ENCODE peak calls at places on chromosomes 2 and 18, in eight cellular contexts. N, H, Y, T, I, G, V and A are unnamed samples.

GRCh38 chr2:133497261-133497893 is 70.9 kb downstream of the NCKAP5 start:
- DNase-seq in N (no peak), T (no peak), G (no peak), V (no peak), H (no peak), I (no peak), Y (peak), A (no peak)

GRCh38 chr2:217451634-217452033 is 551.2 kb downstream of the TNS1 start:
- DNase-seq in T (peak), I (peak), G (no peak), Y (peak), V (no peak), N (no peak), H (no peak), A (no peak)

GRCh38 chr2:16429002-16429401 is 236.6 kb downstream of the CYRIA start:
- DNase-seq in V (no peak), I (no peak), T (no peak), Y (no peak), G (no peak), N (no peak), H (no peak), A (no peak)

GRCh38 chr2:9720352-9721093 is 89.7 kb upstream of the YWHAQ start:
- DNase-seq in N (no peak), Y (no peak), G (no peak), T (no peak), I (no peak), H (no peak), V (no peak), A (no peak)

GRCh38 chr2:60552096-60552850 is 1.2 kb downstream of the BCL11A start:
- DNase-seq in Y (no peak), H (peak), N (no peak), I (peak), G (peak), T (no peak), V (no peak), A (no peak)

GRCh38 chr2:121591199-121591598 is 58.1 kb downstream of the CLASP1 start:
- DNase-seq in Y (no peak), G (no peak), I (no peak), H (no peak), V (no peak), T (no peak), N (no peak), A (no peak)

GRCh38 chr18:76441668-76442412 is 53.2 kb downstream of the ZNF516 start:
- DNase-seq in N (no peak), Y (no peak), V (no peak), I (no peak), G (no peak), T (no peak), H (no peak), A (no peak)

GRCh38 chr2:207869784-207870778 is 100.4 kb upstream of the FZD5 start:
- DNase-seq in V (no peak), Y (peak), G (peak), H (no peak), I (peak), T (peak), N (no peak), A (no peak)

GRCh38 chr18:596288-596881 is 403 bp upstream of the CLUL1 start:
- DNase-seq in V (no peak), T (peak), G (peak), I (peak), N (peak), H (peak), Y (no peak), A (peak)

GRCh38 chr2:182540236-182540635 is 113.4 kb upstream of the PDE1A start:
- DNase-seq in I (no peak), V (no peak), Y (no peak), H (no peak), T (no peak), G (no peak), N (no peak), A (no peak)

GRCh38 chr18:73945130-73945792 is 202.4 kb downstream of the FBXO15 start:
- DNase-seq in N (no peak), Y (peak), T (no peak), V (no peak), H (no peak), I (no peak), G (no peak), A (no peak)

GRCh38 chr18:8616026-8616401 is 6.8 kb downstream of the RAB12 start:
- DNase-seq in I (no peak), V (no peak), H (no peak), N (no peak), T (no peak), Y (no peak), G (no peak), A (no peak)

GRCh38 chr18:23883277-23883790 is 131.2 kb upstream of the TTC39C start:
- DNase-seq in V (no peak), Y (peak), T (no peak), N (no peak), H (no peak), I (no peak), G (no peak), A (no peak)

GRCh38 chr2:188813315-188813714 is 160.9 kb upstream of the COL3A1 start:
- DNase-seq in Y (peak), T (no peak), G (no peak), I (no peak), H (no peak), N (no peak), V (no peak), A (no peak)

GRCh38 chr18:12014521-12014920 is 33.2 kb downstream of the IMPA2 start:
- DNase-seq in T (no peak), H (no peak), V (no peak), N (no peak), Y (no peak), G (no peak), I (no peak), A (no peak)

GRCh38 chr18:54630963-54631362 is 39.9 kb downstream of the DYNAP start:
- DNase-seq in V (no peak), H (no peak), I (no peak), N (no peak), T (no peak), G (no peak), Y (no peak), A (no peak)

GRCh38 chr18:66432636-66433035 is 171.3 kb downstream of the CDH19 start:
- DNase-seq in V (no peak), Y (no peak), G (no peak), N (no peak), I (no peak), T (no peak), H (no peak), A (no peak)

GRCh38 chr18:48032876-48033769 is 102.7 kb upstream of the SMAD2 start:
- DNase-seq in T (peak), Y (peak), V (no peak), I (no peak), N (no peak), G (no peak), H (no peak), A (no peak)

GRCh38 chr2:85954918-85955420 is 66.2 kb upstream of the ST3GAL5 start:
- DNase-seq in N (no peak), V (no peak), G (peak), H (no peak), I (peak), Y (no peak), T (no peak), A (no peak)

GRCh38 chr18:23922939-23923338 is 91.6 kb upstream of the TTC39C start:
- DNase-seq in H (no peak), T (no peak), Y (no peak), N (no peak), V (no peak), G (no peak), I (no peak), A (no peak)

GRCh38 chr2:110748489-110748867 is 16.1 kb downstream of the ACOXL start:
- DNase-seq in G (no peak), Y (peak), I (no peak), N (no peak), V (no peak), T (no peak), H (peak), A (peak)

GRCh38 chr2:46296840-46297545 is at the start of gene EPAS1:
- DNase-seq in T (peak), V (peak), N (no peak), I (peak), Y (peak), H (peak), G (peak), A (peak)

GRCh38 chr2:46296216-46296839 is 879 bp upstream of the EPAS1 start:
- DNase-seq in Y (no peak), H (no peak), G (peak), I (peak), N (no peak), T (peak), V (no peak), A (peak)

GRCh38 chr2:46298522-46299351 is 1.5 kb downstream of the EPAS1 start:
- DNase-seq in Y (peak), V (peak), T (peak), H (no peak), I (peak), G (peak), N (no peak), A (peak)

GRCh38 chr2:46298272-46298521 is 990 bp downstream of the EPAS1 start:
- DNase-seq in N (no peak), H (no peak), Y (no peak), I (no peak), V (no peak), G (no peak), T (no peak), A (no peak)

GRCh38 chr2:46297546-46298271 is 502 bp downstream of the EPAS1 start:
- DNase-seq in H (peak), G (peak), I (peak), T (peak), V (peak), N (no peak), Y (no peak), A (peak)
- TF ChIP-seq POLR2A in H (peak), G (peak), I (no peak), T (no peak), V (peak), N (peak), Y (no peak), A (no peak)

GRCh38 chr2:201158111-201158929 is 24.6 kb upstream of the CASP10 start:
- DNase-seq in N (peak), I (peak), T (peak), V (no peak), Y (peak), H (peak), G (peak), A (no peak)
- TF ChIP-seq POLR2A in N (no peak), I (no peak), T (peak), V (no peak), Y (no peak), H (no peak), G (no peak), A (no peak)

GRCh38 chr2:144372484-144373195 is 147.3 kb downstream of the ZEB2 start:
- DNase-seq in T (peak), Y (no peak), G (peak), V (no peak), H (no peak), N (no peak), I (no peak), A (no peak)
- TF ChIP-seq POLR2A in T (no peak), Y (no peak), G (no peak), V (no peak), H (no peak), N (no peak), I (no peak), A (no peak)

GRCh38 chr18:25350561-25351201 is 1.3 kb downstream of the ZNF521 start:
- DNase-seq in N (no peak), G (no peak), T (peak), H (peak), I (no peak), Y (peak), V (no peak), A (peak)
- TF ChIP-seq POLR2A in N (no peak), G (no peak), T (peak), H (no peak), I (no peak), Y (peak), V (no peak), A (no peak)

DNA sequence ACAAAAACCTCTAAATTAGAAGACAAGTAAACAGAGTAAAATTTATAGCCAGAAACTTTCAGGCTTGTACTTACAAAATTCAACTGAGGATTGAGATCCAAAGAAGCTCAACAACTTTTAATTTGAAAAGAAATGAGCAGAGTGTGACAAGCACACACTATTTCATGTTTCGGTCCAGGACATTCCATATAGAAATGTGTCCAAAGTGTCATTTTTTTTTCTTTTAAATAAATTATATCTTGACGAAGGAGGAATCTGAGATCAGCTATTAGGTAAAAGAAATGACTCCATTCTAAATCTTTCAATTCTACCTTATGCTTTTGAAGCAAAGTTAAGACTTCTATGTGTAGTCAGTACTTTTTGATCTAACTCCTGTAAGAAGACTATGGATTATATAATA is 4.6 kb downstream of the FN1 start:
- DNase-seq in I (no peak), V (no peak), Y (no peak), G (no peak), H (no peak), T (no peak), N (no peak), A (no peak)
- TF ChIP-seq POLR2A in I (no peak), V (no peak), Y (no peak), G (no peak), H (no peak), T (no peak), N (no peak), A (no peak)